ENCODE peak calls at places on chromosomes 5 and 9, in four cellular contexts. Z is SK-N-SH, M is GM12878, E is K562. Q is an unnamed sample. For H3K4me1, the result is how much of the 10 kb centered on the place peaks cover.

GRCh38 chr9:3863114-3863528 is 337.3 kb upstream of the RFX3 start:
- DNase-seq in M (no peak), E (no peak), Z (peak), Q (no peak)

GRCh38 chr9:110025551-110026170 is 182.3 kb downstream of the C9orf152 start:
- DNase-seq in M (no peak), Z (no peak), E (no peak), Q (no peak)

GRCh38 chr5:93055556-93055955 is 525.5 kb downstream of the NR2F1-AS1 start:
- DNase-seq in M (no peak), E (no peak), Z (no peak), Q (no peak)

GRCh38 chr5:128903550-128903949 is 61.7 kb upstream of the SLC27A6 start:
- DNase-seq in M (no peak), Z (no peak), E (no peak), Q (no peak)

GRCh38 chr5:159458217-159458711 is 128.0 kb upstream of the IL12B start:
- DNase-seq in M (peak), Z (no peak), E (no peak), Q (no peak)

GRCh38 chr5:26553079-26553478 is 485.3 kb downstream of the CDH9 start:
- DNase-seq in Z (no peak), E (no peak), M (no peak), Q (no peak)

GRCh38 chr9:102569436-102569835 is 425.7 kb upstream of the CYLC2 start:
- DNase-seq in E (no peak), M (no peak), Z (no peak), Q (no peak)

GRCh38 chr5:138032028-138032571 is 779 bp downstream of the FAM13B start:
- DNase-seq in Z (no peak), M (peak), E (no peak), Q (no peak)

GRCh38 chr9:103804077-103804735 is 289.9 kb upstream of the SMC2 start:
- DNase-seq in M (no peak), E (no peak), Z (no peak), Q (no peak)

GRCh38 chr5:176162206-176162605 is 76.0 kb upstream of the SIMC1 start:
- DNase-seq in M (no peak), Z (no peak), E (no peak), Q (no peak)

GRCh38 chr9:98383758-98384157 is 128.3 kb upstream of the TBC1D2 start:
- DNase-seq in M (no peak), E (no peak), Z (no peak), Q (no peak)

DNA sequence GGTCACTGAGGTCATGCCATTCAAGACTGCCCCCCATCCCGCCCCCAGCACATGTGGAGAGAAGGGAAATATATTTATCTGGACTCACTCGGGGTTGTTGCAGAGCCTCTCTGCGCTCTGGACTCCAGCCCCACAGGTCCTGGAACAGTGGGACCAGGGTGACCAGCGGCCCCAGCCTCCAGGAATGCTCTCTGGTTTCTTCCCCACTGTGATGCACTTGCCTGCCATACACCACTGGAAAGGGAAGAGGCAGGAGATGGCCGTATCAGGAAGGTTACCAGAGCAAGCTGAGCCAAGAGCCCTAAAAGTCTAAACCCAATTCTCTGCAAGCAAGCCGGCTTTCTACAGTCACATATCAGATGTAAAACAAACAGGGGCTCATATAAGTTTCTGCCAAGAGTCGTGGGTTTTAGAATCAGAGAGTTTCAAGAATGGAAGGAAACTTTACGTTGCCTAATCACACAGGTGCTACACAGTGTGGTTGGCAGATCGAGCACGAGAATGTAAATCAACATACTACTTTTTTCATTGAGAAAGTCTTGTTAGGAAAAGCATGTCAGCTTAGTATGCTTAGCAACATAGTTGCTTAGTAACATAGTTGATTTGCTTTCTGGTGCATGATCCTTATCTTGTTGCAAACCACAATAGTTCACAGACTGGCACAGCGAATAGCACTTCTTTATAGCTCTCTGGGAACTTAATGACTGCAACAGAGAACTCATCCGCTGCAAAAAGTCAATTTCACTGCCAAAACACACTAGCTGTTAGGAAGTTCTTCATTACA is 201.1 kb downstream of the TARS1 start:
- DNase-seq in E (no peak), M (peak), Z (no peak), Q (no peak)
- TF ChIP-seq FOXM1 in E (no peak), M (no peak), Z (no peak), Q (no peak)

GRCh38 chr9:113521693-113522260 is 58.2 kb downstream of the RGS3 start:
- DNase-seq in E (no peak), Z (no peak), M (no peak), Q (no peak)
- H3K4me1 ChIP-seq in E (under half), Z (under half), M (under half), Q (under half)

GRCh38 chr5:38448553-38449350 is 107.7 kb downstream of the LIFR start:
- DNase-seq in Z (no peak), E (no peak), M (no peak), Q (no peak)

GRCh38 chr5:38453506-38453905 is 102.9 kb downstream of the LIFR start:
- DNase-seq in Z (no peak), E (no peak), M (peak), Q (no peak)

GRCh38 chr5:38452201-38452600 is 104.2 kb downstream of the LIFR start:
- DNase-seq in E (no peak), Z (no peak), M (no peak), Q (no peak)

GRCh38 chr5:38451372-38451735 is 105.1 kb downstream of the LIFR start:
- DNase-seq in M (no peak), Z (no peak), E (no peak), Q (no peak)

DNA sequence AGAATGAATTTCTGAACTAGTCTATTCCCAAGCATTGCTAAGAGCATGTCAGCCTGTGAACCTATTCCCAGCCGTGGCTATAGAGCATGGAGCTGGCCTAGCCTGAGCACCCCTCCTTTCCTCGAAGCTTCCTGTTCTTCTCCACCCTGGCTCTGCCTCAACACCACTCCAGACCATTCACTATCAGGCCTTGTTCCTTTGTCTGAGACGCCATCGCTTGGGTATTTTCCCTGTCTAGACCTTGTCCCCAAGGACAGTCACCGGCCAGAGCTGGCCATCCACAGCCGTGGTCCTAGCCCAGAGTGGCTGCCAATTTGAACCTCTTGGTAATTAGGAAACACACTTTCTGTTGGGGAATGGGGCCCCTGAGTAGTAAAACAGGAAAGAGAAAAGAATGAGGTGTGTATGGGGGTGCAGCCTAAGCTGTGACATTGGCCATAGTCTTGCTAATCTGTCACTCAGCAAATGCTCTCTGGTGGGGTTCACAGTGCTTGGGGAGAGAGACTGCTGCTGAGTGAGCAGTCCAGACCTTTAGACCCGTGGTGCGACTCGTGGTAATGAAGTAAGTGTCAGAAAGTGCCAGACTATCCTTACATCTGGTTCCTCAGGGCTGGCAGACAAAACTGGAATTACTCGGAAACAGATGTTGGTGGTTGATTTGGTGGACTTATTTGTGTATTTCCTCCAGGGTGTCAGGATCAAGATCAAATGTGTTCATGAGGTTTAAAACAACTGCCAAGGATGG is 105.6 kb downstream of the LIFR start:
- DNase-seq in Z (no peak), M (no peak), E (no peak), Q (no peak)
- TF ChIP-seq FOXM1 in Z (no peak), M (no peak), E (no peak), Q (no peak)

GRCh38 chr5:119268387-119269060 is 87.3 kb upstream of the TNFAIP8 start:
- DNase-seq in Z (peak), E (peak), M (peak), Q (peak)
- H3K4me1 ChIP-seq in Z (under half), E (under half), M (under half), Q (under half)

GRCh38 chr9:68533678-68534077 is 7.0 kb downstream of the TMEM252 start:
- DNase-seq in M (no peak), Z (no peak), E (no peak), Q (no peak)

GRCh38 chr9:68530618-68531017 is 10.1 kb downstream of the TMEM252 start:
- DNase-seq in Z (peak), E (no peak), M (no peak), Q (peak)
- TF ChIP-seq FOXM1 in Z (no peak), E (no peak), M (no peak), Q (no peak)

GRCh38 chr5:170387775-170388174 is 1.4 kb downstream of the KCNMB1 start:
- DNase-seq in M (no peak), E (no peak), Z (no peak), Q (no peak)

GRCh38 chr5:170388818-170389217 is 349 bp downstream of the KCNMB1 start:
- DNase-seq in Z (no peak), E (no peak), M (no peak), Q (no peak)

GRCh38 chr5:170388240-170388639 is 927 bp downstream of the KCNMB1 start:
- DNase-seq in M (no peak), Z (no peak), E (no peak), Q (no peak)

GRCh38 chr5:170389250-170389902 is at the start of gene KCNMB1:
- DNase-seq in E (no peak), M (no peak), Z (no peak), Q (no peak)

DNA sequence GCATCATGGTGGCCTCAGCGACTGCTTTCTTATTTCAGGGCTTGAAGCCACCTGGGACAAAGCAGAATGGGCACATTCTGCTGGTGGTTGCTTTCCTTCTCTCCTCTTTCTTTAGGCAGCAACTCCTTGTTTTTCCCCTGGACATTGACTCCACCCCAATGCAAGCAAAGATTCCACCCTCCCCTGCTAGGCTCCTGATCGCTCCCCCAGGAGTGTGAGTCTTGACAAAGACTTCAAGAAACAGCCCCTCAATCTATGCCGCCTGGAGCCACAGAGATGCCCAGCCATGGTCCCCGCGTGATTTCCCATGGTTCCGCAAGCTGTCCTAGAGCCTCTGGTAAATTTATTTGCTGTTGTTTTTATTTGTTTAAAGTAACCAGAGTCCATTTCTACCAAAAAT is 2.4 kb downstream of the KCNMB1 start:
- DNase-seq in Z (no peak), E (no peak), M (no peak), Q (no peak)
- H3K4me1 ChIP-seq in Z (under half), E (under half), M (under half), Q (under half)

DNA sequence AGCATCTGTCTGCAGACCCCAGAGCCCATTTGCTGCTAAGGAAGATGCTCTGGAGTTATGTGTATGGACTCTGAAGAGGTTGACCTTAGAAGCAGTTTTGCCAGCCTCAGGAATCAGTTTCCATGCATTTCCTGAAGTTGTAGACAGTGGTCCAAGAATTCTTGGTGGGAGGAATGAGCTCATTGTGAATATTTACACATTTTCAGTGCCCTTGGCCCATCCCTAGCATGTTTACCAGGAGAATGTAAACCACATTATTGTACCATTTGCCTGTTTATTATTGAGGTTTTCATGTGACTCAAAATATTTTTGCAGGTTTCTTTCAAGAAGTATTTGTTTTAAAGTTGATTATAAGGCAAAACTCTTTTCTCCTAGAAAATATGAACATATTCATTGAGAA is 93.8 kb downstream of the NXNL2 start:
- DNase-seq in M (no peak), E (no peak), Z (no peak), Q (no peak)
- TF ChIP-seq FOXM1 in M (no peak), E (no peak), Z (no peak), Q (no peak)

GRCh38 chr9:132030626-132031325 is 48.9 kb downstream of the MED27 start:
- DNase-seq in Z (no peak), E (no peak), M (no peak), Q (no peak)

GRCh38 chr9:132032584-132032945 is 47.1 kb downstream of the MED27 start:
- DNase-seq in Z (no peak), M (no peak), E (no peak), Q (no peak)

GRCh38 chr9:132031467-132031866 is 48.2 kb downstream of the MED27 start:
- DNase-seq in Z (no peak), E (no peak), M (no peak), Q (no peak)

GRCh38 chr9:132035679-132036078 is 44.0 kb downstream of the MED27 start:
- DNase-seq in Z (no peak), M (no peak), E (no peak), Q (no peak)

GRCh38 chr9:132031869-132032583 is 47.6 kb downstream of the MED27 start:
- DNase-seq in E (no peak), Z (no peak), M (peak), Q (no peak)
- H3K4me1 ChIP-seq in E (under half), Z (under half), M (under half), Q (under half)

GRCh38 chr9:90826326-90827020 is 24.9 kb downstream of the SYK start:
- DNase-seq in M (no peak), Z (no peak), E (no peak), Q (no peak)

GRCh38 chr9:90830051-90830450 is 28.4 kb downstream of the SYK start:
- DNase-seq in E (no peak), M (no peak), Z (no peak), Q (no peak)

GRCh38 chr9:90830977-90831376 is 29.4 kb downstream of the SYK start:
- DNase-seq in M (peak), E (no peak), Z (no peak), Q (no peak)

GRCh38 chr9:90825586-90825985 is 24.0 kb downstream of the SYK start:
- DNase-seq in E (no peak), Z (no peak), M (no peak), Q (no peak)

DNA sequence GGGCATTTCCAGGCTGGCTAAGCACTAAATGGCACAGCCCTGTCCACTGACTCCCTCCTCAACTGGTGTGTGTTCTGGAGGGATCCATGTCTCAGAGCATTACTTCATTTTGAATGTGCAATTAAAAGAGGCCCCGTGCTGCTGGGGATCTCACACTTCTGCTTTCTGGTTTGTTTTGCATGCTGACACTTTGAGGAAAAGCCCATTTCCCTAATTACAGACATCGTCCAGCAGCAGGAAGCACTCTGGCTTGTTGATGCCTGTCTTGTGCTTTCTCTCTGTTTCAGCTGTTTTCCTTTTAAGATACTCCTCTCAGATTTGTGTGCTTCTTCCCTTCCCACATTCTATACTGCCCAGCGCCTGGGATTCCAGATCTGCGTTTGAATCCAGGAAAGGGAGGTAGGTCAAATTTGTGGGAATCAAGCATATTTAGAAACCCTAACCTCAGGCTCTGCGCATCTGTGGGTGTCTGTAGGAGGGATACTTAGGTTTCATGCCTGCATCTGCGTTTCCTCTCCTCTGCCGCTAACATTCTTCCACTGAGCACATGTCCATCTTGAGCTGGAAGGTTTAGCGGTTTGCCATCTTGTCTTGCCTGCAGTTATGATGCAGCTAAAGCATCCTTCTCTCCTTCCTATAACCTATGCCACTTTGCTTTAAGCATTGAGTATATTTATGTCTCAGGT is 25.7 kb downstream of the SYK start:
- DNase-seq in M (peak), Z (no peak), E (no peak), Q (no peak)
- TF ChIP-seq FOXM1 in M (peak), Z (no peak), E (no peak), Q (no peak)

DNA sequence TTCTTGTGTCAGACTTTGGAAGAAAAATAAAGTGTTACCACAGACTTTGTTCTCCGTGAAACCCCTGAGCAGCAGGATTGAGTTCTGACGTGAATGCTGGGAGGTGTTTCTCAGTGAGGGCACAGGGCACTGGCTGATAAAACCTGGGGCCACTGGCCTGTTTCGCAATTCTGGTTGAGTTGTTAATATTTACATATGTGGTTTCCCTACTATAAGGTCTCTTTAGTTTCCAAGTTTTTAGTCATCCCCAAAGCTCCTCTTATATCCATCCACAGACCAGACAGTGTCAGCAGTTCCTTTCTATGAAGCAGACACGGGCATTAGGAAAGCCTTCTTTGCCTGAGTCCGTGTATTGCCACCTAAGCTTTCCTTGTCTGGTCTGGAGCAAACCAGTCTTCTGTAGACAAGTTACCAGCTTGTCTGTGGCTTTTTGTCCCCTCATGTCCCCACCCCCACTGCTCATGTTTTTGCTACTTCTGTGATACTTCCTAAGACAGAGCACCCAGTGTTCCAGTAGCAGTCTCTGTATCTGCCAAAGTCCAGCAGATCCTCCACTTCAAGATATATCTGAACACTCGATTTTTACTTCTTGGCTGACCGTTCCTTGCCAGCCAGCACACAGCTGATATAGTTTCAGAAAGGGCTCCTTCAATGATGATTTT is 42.0 kb downstream of the ACO1 start:
- DNase-seq in Z (no peak), E (no peak), M (no peak), Q (peak)
- H3K4me1 ChIP-seq in Z (under half), E (under half), M (under half), Q (half or more)

Q was measured in HepG2.